ENCODE peak calls at places on chromosomes 16 and 17, in ten cellular contexts. N is GM13976; W is BJ; F is WTC11; D is activated CD8-positive, alpha-beta T cell treated with anti-CD3 and anti-CD28 coated beads for 36 hours; K is uterus; A is psoas muscle; U is cardiac fibroblast; B is AG09319; V is sigmoid colon. Z is an unnamed sample.

GRCh38 chr17:47210105-47210504 is 957 bp downstream of the MYL4 start:
- DNase-seq in N (no peak), W (no peak), F (no peak), D (no peak), K (no peak), A (no peak), U (no peak), B (no peak), V (no peak), Z (no peak)

GRCh38 chr17:78127240-78127887 is 1.2 kb downstream of the TMC6 start:
- DNase-seq in N (peak; percentile 78), W (no peak), F (no peak), D (peak; percentile 85), K (no peak), A (peak; percentile 63), U (no peak), B (no peak), V (peak; percentile 88), Z (peak; percentile 53)

GRCh38 chr17:44108440-44109311 is 14.8 kb downstream of the HDAC5 start:
- DNase-seq in N (no peak), W (peak; percentile 93), F (no peak), D (no peak), K (peak; percentile 92), A (peak; percentile 93), U (peak; percentile 95), B (peak; percentile 90), V (peak; percentile 98), Z (no peak)

GRCh38 chr17:47220531-47220999 is 11.4 kb downstream of the MYL4 start:
- DNase-seq in N (no peak), W (no peak), F (no peak), D (peak; percentile 49), K (no peak), A (no peak), U (no peak), B (no peak), V (no peak), Z (no peak)

GRCh38 chr16:14097182-14097951 is 26.2 kb downstream of the MRTFB start:
- DNase-seq in N (no peak), W (no peak), F (no peak), D (no peak), K (no peak), A (no peak), U (no peak), B (no peak), V (no peak), Z (no peak)

GRCh38 chr17:35046740-35047283 is 16.7 kb downstream of the RFFL start:
- DNase-seq in N (peak; percentile 81), W (no peak), F (no peak), D (peak; percentile 82), K (no peak), A (no peak), U (peak; percentile 73), B (no peak), V (no peak), Z (no peak)

GRCh38 chr17:82333279-82334171 is at the start of gene SECTM1:
- DNase-seq in N (no peak), W (no peak), F (peak; percentile 50), D (no peak), K (peak; percentile 72), A (peak; percentile 68), U (peak; percentile 38), B (no peak), V (peak; percentile 88), Z (no peak)

GRCh38 chr16:3698941-3699340 is 18.4 kb downstream of the TRAP1 start:
- DNase-seq in N (no peak), W (no peak), F (no peak), D (peak; percentile 9), K (no peak), A (no peak), U (no peak), B (no peak), V (no peak), Z (no peak)

GRCh38 chr16:19559242-19559910 is 3.9 kb downstream of the VPS35L start:
- DNase-seq in N (peak; percentile 51), W (no peak), F (no peak), D (peak; percentile 33), K (no peak), A (no peak), U (peak; percentile 81), B (no peak), V (no peak), Z (peak; percentile 26)

GRCh38 chr17:50787106-50787505 is 19.8 kb upstream of the ANKRD40CL start:
- DNase-seq in N (no peak), W (no peak), F (no peak), D (no peak), K (no peak), A (no peak), U (no peak), B (no peak), V (no peak), Z (no peak)

GRCh38 chr17:15233022-15233805 is 31.9 kb downstream of the PMP22 start:
- DNase-seq in N (no peak), W (no peak), F (peak; percentile 27), D (peak; percentile 4), K (no peak), A (no peak), U (peak; percentile 73), B (no peak), V (no peak), Z (no peak)
- TF ChIP-seq CTCF in N (no peak), W (peak; percentile 56), F (no peak), D (peak; percentile 24), K (no peak), A (peak; percentile 46), U (peak; percentile 53), B (peak; percentile 41), V (no peak), Z (no peak)

DNA sequence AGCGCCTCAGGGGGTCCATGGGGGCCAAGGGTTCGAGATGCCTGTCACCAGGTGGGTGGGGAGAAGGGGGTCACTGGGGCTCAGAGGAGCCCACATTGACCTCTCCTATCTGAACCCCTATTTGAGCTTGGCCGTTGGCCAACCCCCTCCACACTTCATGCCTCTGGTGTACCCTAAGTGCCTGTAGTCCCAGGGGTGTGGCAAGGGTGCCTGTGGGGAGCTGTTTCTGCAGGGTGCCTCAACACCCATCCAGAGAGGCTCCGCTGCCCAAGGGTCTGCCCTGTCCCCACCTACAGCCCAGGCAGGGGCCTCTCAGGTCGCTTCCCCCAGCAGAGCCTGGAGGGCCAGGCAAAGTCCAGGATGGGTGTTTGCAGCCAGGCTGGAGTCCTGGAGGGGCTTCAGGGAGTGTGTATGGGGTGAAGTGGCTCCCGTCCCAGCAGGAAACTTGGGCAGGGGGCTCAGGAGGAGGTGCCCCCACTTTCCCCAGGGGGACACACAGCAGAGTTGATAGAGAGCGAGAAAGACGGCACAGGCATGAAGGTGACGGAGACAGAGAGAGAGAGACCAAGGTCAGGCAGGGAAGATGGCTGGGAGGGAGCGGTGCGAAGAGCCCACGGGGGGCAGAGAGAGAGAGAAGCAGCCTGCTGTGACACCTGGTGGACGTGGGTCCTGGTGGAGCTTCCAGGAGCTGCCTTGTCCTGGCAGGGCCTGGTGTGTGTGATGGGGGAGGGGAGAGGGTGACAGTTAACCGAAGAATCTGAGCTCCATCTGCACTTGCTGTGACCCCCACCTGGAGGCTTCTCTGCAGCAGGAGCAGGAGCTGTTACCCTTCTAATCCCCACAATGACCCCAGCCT is at the start of gene SEPTIN12:
- DNase-seq in N (no peak), W (no peak), F (no peak), D (no peak), K (no peak), A (no peak), U (no peak), B (no peak), V (no peak), Z (no peak)
- TF ChIP-seq CTCF in N (no peak), W (no peak), F (no peak), D (no peak), K (no peak), A (no peak), U (no peak), B (no peak), V (no peak), Z (no peak)

GRCh38 chr17:6422654-6423241 is 12.2 kb downstream of the AIPL1 start:
- DNase-seq in N (no peak), W (no peak), F (no peak), D (no peak), K (no peak), A (no peak), U (no peak), B (no peak), V (no peak), Z (no peak)

GRCh38 chr17:6425407-6425806 is 9.5 kb downstream of the AIPL1 start:
- DNase-seq in N (no peak), W (no peak), F (no peak), D (no peak), K (no peak), A (no peak), U (no peak), B (no peak), V (no peak), Z (no peak)

GRCh38 chr17:6423931-6424330 is 11.0 kb downstream of the AIPL1 start:
- DNase-seq in N (no peak), W (no peak), F (no peak), D (no peak), K (no peak), A (no peak), U (no peak), B (no peak), V (no peak), Z (no peak)

GRCh38 chr17:6420173-6420641 is 14.7 kb downstream of the AIPL1 start:
- DNase-seq in N (no peak), W (no peak), F (peak; percentile 74), D (peak; percentile 34), K (no peak), A (no peak), U (peak; percentile 39), B (no peak), V (no peak), Z (peak; percentile 66)

GRCh38 chr17:6421700-6422604 is 13.0 kb downstream of the AIPL1 start:
- DNase-seq in N (peak; percentile 88), W (no peak), F (peak; percentile 90), D (peak; percentile 81), K (peak; percentile 71), A (peak; percentile 76), U (peak; percentile 80), B (peak; percentile 22), V (peak; percentile 83), Z (peak; percentile 89)
- TF ChIP-seq CTCF in N (peak; percentile 79), W (peak; percentile 86), F (peak; percentile 82), D (peak; percentile 85), K (peak; percentile 71), A (peak; percentile 83), U (peak; percentile 89), B (peak; percentile 87), V (peak; percentile 59), Z (peak; percentile 93)

GRCh38 chr16:74921051-74921450 is 63.9 kb downstream of the WDR59 start:
- DNase-seq in N (no peak), W (no peak), F (no peak), D (no peak), K (no peak), A (no peak), U (no peak), B (no peak), V (no peak), Z (no peak)

GRCh38 chr16:74926832-74927231 is 58.1 kb downstream of the WDR59 start:
- DNase-seq in N (no peak), W (no peak), F (no peak), D (no peak), K (no peak), A (no peak), U (no peak), B (no peak), V (no peak), Z (no peak)

GRCh38 chr16:74923766-74924460 is 61.0 kb downstream of the WDR59 start:
- DNase-seq in N (no peak), W (no peak), F (no peak), D (no peak), K (no peak), A (no peak), U (no peak), B (no peak), V (no peak), Z (no peak)

GRCh38 chr16:74922150-74923138 is 62.5 kb downstream of the WDR59 start:
- DNase-seq in N (no peak), W (no peak), F (no peak), D (no peak), K (no peak), A (no peak), U (no peak), B (no peak), V (no peak), Z (no peak)
- TF ChIP-seq CTCF in N (no peak), W (no peak), F (no peak), D (no peak), K (no peak), A (no peak), U (no peak), B (no peak), V (no peak), Z (no peak)